ENCODE peak calls at places on chromosomes 1 and 21, in six cellular contexts. G is GM12878, O is K562, C is HepG2, H is H1, M is SK-N-SH. W is an unnamed sample.

GRCh38 chr1:117612517-117613248 is 6.8 kb downstream of the TENT5C start:
- DNase-seq in C (no peak), M (no peak), G (no peak), H (no peak), O (peak; percentile 69), W (peak; percentile 78)

GRCh38 chr1:56459260-56459659 is 120.1 kb downstream of the PLPP3 start:
- DNase-seq in G (no peak), H (no peak), O (no peak), C (no peak), M (no peak), W (no peak)

GRCh38 chr1:215983680-215984079 is 416.6 kb downstream of the KCTD3 start:
- DNase-seq in M (no peak), O (no peak), G (no peak), C (no peak), H (no peak), W (no peak)

GRCh38 chr21:32921632-32922230 is 104.0 kb upstream of the OLIG2 start:
- DNase-seq in H (peak; percentile 80), G (no peak), M (no peak), O (peak; percentile 67), C (no peak), W (no peak)

GRCh38 chr1:221794079-221794670 is 52.3 kb upstream of the DUSP10 start:
- DNase-seq in O (no peak), G (peak; percentile 82), H (no peak), C (no peak), M (no peak), W (no peak)

GRCh38 chr1:160400646-160401486 is 502 bp downstream of the VANGL2 start:
- DNase-seq in M (peak; percentile 86), O (peak; percentile 38), C (no peak), H (peak; percentile 75), G (no peak), W (no peak)

GRCh38 chr1:145991799-145992412 is 4.5 kb downstream of the TXNIP start:
- DNase-seq in G (no peak), M (no peak), O (no peak), C (no peak), H (no peak), W (peak; percentile 30)

GRCh38 chr21:25643486-25643885 is 4.4 kb downstream of the JAM2 start:
- DNase-seq in M (no peak), G (no peak), C (no peak), H (no peak), O (no peak), W (no peak)

GRCh38 chr1:222974496-222974895 is 159.7 kb downstream of the DISP1 start:
- DNase-seq in H (no peak), M (no peak), C (no peak), G (no peak), O (no peak), W (no peak)

GRCh38 chr1:180150982-180151381 is 3.7 kb upstream of the QSOX1 start:
- DNase-seq in M (no peak), O (no peak), H (no peak), C (no peak), G (no peak), W (no peak)

GRCh38 chr1:96979287-96979686 is 257.7 kb downstream of the PTBP2 start:
- DNase-seq in H (no peak), M (peak; percentile 26), C (no peak), G (no peak), O (no peak), W (no peak)

GRCh38 chr1:20483098-20483832 is 2.7 kb downstream of the CAMK2N1 start:
- DNase-seq in M (no peak), G (no peak), C (peak; percentile 39), O (no peak), H (no peak), W (no peak)

GRCh38 chr1:20484526-20485462 is 1.2 kb downstream of the CAMK2N1 start:
- DNase-seq in C (no peak), G (no peak), O (no peak), H (peak; percentile 61), M (peak; percentile 72), W (no peak)

GRCh38 chr1:20485527-20486456 is at the start of gene CAMK2N1:
- DNase-seq in M (peak; percentile 89), H (peak; percentile 75), O (peak; percentile 88), C (peak; percentile 55), G (no peak), W (no peak)

GRCh38 chr1:20481643-20482498 is 4.1 kb downstream of the CAMK2N1 start:
- DNase-seq in M (no peak), O (no peak), C (peak; percentile 68), G (no peak), H (no peak), W (no peak)

GRCh38 chr1:20483833-20484525 is 2.0 kb downstream of the CAMK2N1 start:
- DNase-seq in H (peak; percentile 81), G (no peak), O (no peak), M (peak; percentile 83), C (no peak), W (no peak)
- H3K27me3 ChIP-seq in H (peaks cover 35% of the 10 kb centered on the region), G (peaks cover 26% of the 10 kb centered on the region), O (peaks cover 66% of the 10 kb centered on the region), M (peaks cover 3% of the 10 kb centered on the region), C (no peaks in the 10 kb centered on the region), W (peaks cover 67% of the 10 kb centered on the region)

DNA sequence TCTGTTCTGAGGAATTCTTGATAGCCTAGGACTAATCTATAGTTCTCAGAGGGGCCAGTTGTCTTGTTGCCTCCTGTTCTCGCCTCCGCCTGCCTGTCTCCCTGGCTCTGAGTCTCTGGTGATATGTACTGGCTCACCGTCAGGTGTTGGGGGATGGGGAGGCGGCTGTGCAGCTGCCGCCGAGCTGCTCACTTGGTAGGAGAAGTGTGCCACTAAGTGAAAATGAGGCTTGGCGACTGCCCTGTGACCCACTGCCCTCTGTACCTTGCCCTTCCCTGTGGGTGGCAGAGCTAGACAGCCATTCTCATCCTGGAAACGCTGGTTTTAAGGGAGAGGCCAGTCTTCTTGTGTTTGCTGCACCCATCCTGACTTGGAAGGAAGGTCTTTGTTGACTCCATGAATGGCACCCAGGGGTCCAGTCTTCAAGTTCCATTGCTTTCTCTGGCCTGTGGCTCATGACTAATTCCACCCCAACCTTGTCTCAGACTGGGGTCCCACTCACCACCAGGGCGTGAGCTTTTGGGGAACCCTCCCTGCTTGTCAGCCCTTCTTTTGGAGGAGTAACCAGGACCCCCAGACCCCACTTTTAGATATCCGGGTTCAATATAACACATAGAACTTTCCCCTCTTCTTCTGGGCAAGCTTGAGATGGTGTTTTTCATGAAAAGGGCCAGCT is 120.6 kb downstream of the CACNA1E start:
- DNase-seq in G (no peak), C (no peak), O (no peak), H (no peak), M (no peak), W (no peak)
- TF ChIP-seq GABPA in G (no peak), C (no peak), O (no peak), H (no peak), M (no peak), W (no peak)

DNA sequence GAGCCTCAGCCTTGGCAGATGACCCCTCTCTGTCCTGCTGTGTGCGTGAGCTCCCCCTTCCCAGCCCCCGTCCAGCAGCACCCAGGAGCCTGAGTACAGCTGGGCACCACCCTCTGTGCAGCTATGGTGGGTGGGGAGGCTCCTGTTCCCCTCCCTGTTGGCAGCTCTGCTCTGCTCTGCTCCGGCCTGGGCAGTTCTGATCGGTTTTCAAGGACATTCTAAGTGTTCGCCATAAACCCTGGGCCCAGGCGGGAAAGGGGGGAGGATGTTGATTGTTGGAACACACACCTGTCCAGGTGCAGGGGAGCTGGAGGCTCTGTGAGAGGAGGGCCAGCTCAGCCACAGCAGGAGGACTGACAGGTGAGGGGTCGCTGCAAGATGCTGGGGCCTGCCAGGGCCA is at the start of gene CLCNKB:
- DNase-seq in H (no peak), G (no peak), O (no peak), C (no peak), M (no peak), W (no peak)
- H3K27me3 ChIP-seq in H (peaks cover 6% of the 10 kb centered on the region), G (no peaks in the 10 kb centered on the region), O (no peaks in the 10 kb centered on the region), C (peaks cover 12% of the 10 kb centered on the region), M (no peaks in the 10 kb centered on the region), W (peaks cover 3% of the 10 kb centered on the region)

GRCh38 chr1:116243673-116244101 is 129.4 kb upstream of the ATP1A1 start:
- DNase-seq in C (no peak), O (no peak), M (no peak), G (no peak), H (no peak), W (no peak)
- TF ChIP-seq GABPA in C (no peak), O (no peak), M (no peak), G (no peak), H (no peak), W (no peak)

GRCh38 chr1:204443260-204443619 is 31.6 kb upstream of the PPP1R15B start:
- DNase-seq in G (no peak), O (no peak), H (no peak), M (no peak), C (no peak), W (no peak)
- H3K27me3 ChIP-seq in G (no peaks in the 10 kb centered on the region), O (peaks cover 58% of the 10 kb centered on the region), H (no peaks in the 10 kb centered on the region), M (no peaks in the 10 kb centered on the region), C (no peaks in the 10 kb centered on the region), W (no peaks in the 10 kb centered on the region)

DNA sequence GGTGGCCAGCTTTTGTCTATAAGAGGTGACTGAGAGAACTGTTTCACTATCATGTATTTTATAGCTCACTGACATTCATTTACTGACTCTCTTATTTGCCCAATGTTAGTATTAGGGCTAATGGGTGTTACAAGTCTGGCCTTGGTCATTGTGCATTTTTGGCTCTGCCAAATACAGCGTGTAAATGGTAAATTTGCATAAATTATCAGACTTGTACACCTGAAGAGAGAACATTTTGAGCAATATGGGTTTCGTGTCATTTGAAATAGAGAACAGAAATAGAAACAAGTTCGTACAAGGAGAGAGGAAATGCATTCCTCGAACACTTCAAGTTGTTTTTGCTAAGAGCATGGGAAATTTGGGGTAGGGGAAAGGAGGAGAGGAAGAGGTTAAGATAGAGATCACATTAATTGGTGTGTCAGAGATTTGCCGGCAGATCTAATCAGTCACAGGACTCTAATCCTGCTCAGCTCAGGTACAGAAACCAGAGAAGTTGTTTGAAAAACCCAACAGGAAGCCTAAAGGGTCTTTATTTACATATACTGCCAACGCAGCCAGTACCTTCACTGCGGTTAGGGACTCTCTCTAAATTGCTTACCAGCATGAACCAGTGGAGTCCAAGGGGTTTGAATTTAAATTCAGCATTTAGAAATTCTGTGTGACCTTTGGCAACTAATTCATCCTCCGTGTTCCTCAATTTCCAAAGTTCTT is 261.5 kb downstream of the GPATCH2 start:
- DNase-seq in H (no peak), M (no peak), C (no peak), G (peak; percentile 33), O (no peak), W (no peak)
- TF ChIP-seq GABPA in H (no peak), M (no peak), C (no peak), G (no peak), O (no peak), W (no peak)

GRCh38 chr1:246187834-246188372 is 319.2 kb downstream of the SMYD3 start:
- DNase-seq in G (no peak), C (peak; percentile 95), O (no peak), M (no peak), H (no peak), W (no peak)
- H3K27me3 ChIP-seq in G (no peaks in the 10 kb centered on the region), C (no peaks in the 10 kb centered on the region), O (no peaks in the 10 kb centered on the region), M (no peaks in the 10 kb centered on the region), H (no peaks in the 10 kb centered on the region), W (no peaks in the 10 kb centered on the region)